ENCODE peak calls at places on chromosome 1, in eight cellular contexts. One of them, this sample, is unnamed.

GRCh38 chr1:111323231-111323630 is 32.6 kb downstream of the CHIA start:
- DNase-seq in pancreas: no peak
- DNase-seq in HCT116: no peak
- DNase-seq in H9: no peak
- DNase-seq in brain microvascular endothelial cell: no peak
- DNase-seq in naive thymus-derived CD4-positive, alpha-beta T cell: no peak
- DNase-seq in cardiac muscle cell: no peak
- DNase-seq in substantia nigra: no peak
- DNase-seq in this sample: no peak

GRCh38 chr1:90045853-90046563 is 51.1 kb downstream of the ZNF326 start:
- DNase-seq in pancreas: no peak
- DNase-seq in HCT116: peak; percentile 8
- DNase-seq in H9: peak; percentile 39
- DNase-seq in brain microvascular endothelial cell: peak; percentile 28
- DNase-seq in naive thymus-derived CD4-positive, alpha-beta T cell: peak; percentile 8
- DNase-seq in cardiac muscle cell: peak; percentile 26
- DNase-seq in substantia nigra: no peak
- DNase-seq in this sample: no peak

GRCh38 chr1:53562256-53562982 is 103.2 kb downstream of the DMRTB1 start:
- DNase-seq in pancreas: no peak
- DNase-seq in HCT116: no peak
- DNase-seq in H9: no peak
- DNase-seq in brain microvascular endothelial cell: no peak
- DNase-seq in naive thymus-derived CD4-positive, alpha-beta T cell: no peak
- DNase-seq in cardiac muscle cell: no peak
- DNase-seq in substantia nigra: no peak
- DNase-seq in this sample: no peak

GRCh38 chr1:85495556-85495955 is 30.6 kb upstream of the DDAH1 start:
- DNase-seq in pancreas: peak; percentile 19
- DNase-seq in HCT116: peak; percentile 19
- DNase-seq in H9: no peak
- DNase-seq in brain microvascular endothelial cell: peak; percentile 55
- DNase-seq in naive thymus-derived CD4-positive, alpha-beta T cell: no peak
- DNase-seq in cardiac muscle cell: no peak
- DNase-seq in substantia nigra: no peak
- DNase-seq in this sample: no peak

GRCh38 chr1:170461362-170461761 is 70.6 kb upstream of the GORAB start:
- DNase-seq in pancreas: no peak
- DNase-seq in HCT116: no peak
- DNase-seq in H9: no peak
- DNase-seq in brain microvascular endothelial cell: no peak
- DNase-seq in naive thymus-derived CD4-positive, alpha-beta T cell: no peak
- DNase-seq in cardiac muscle cell: no peak
- DNase-seq in substantia nigra: no peak
- DNase-seq in this sample: no peak

GRCh38 chr1:182977480-182977879 is 24.5 kb upstream of the SHCBP1L start:
- DNase-seq in pancreas: no peak
- DNase-seq in HCT116: no peak
- DNase-seq in H9: no peak
- DNase-seq in brain microvascular endothelial cell: no peak
- DNase-seq in naive thymus-derived CD4-positive, alpha-beta T cell: no peak
- DNase-seq in cardiac muscle cell: no peak
- DNase-seq in substantia nigra: no peak
- DNase-seq in this sample: no peak

GRCh38 chr1:55483523-55483922 is 268.4 kb upstream of the USP24 start:
- DNase-seq in pancreas: no peak
- DNase-seq in HCT116: no peak
- DNase-seq in H9: peak; percentile 37
- DNase-seq in brain microvascular endothelial cell: no peak
- DNase-seq in naive thymus-derived CD4-positive, alpha-beta T cell: no peak
- DNase-seq in cardiac muscle cell: no peak
- DNase-seq in substantia nigra: no peak
- DNase-seq in this sample: no peak

GRCh38 chr1:19920132-19920710 is 3.2 kb downstream of the PLA2G2E start:
- DNase-seq in pancreas: no peak
- DNase-seq in HCT116: no peak
- DNase-seq in H9: no peak
- DNase-seq in brain microvascular endothelial cell: no peak
- DNase-seq in naive thymus-derived CD4-positive, alpha-beta T cell: no peak
- DNase-seq in cardiac muscle cell: no peak
- DNase-seq in substantia nigra: no peak
- DNase-seq in this sample: no peak

GRCh38 chr1:27122652-27123051 is 32.3 kb downstream of the SLC9A1 start:
- DNase-seq in pancreas: no peak
- DNase-seq in HCT116: no peak
- DNase-seq in H9: no peak
- DNase-seq in brain microvascular endothelial cell: peak; percentile 72
- DNase-seq in naive thymus-derived CD4-positive, alpha-beta T cell: no peak
- DNase-seq in cardiac muscle cell: no peak
- DNase-seq in substantia nigra: peak; percentile 48
- DNase-seq in this sample: peak; percentile 94

GRCh38 chr1:202623075-202623474 is 87.2 kb downstream of the SYT2 start:
- DNase-seq in pancreas: no peak
- DNase-seq in HCT116: no peak
- DNase-seq in H9: no peak
- DNase-seq in brain microvascular endothelial cell: peak; percentile 66
- DNase-seq in naive thymus-derived CD4-positive, alpha-beta T cell: no peak
- DNase-seq in cardiac muscle cell: no peak
- DNase-seq in substantia nigra: no peak
- DNase-seq in this sample: no peak
- H3K27ac ChIP-seq in pancreas: no peak overlapping the region
- H3K27ac ChIP-seq in HCT116: no peak overlapping the region
- H3K27ac ChIP-seq in H9: no peak overlapping the region
- H3K27ac ChIP-seq in brain microvascular endothelial cell: no peak overlapping the region
- H3K27ac ChIP-seq in naive thymus-derived CD4-positive, alpha-beta T cell: no peak overlapping the region
- H3K27ac ChIP-seq in cardiac muscle cell: no peak overlapping the region
- H3K27ac ChIP-seq in substantia nigra: no peak overlapping the region
- H3K27ac ChIP-seq in this sample: no peak overlapping the region

GRCh38 chr1:82388679-82389078 is 587.9 kb downstream of the ADGRL2 start:
- DNase-seq in pancreas: no peak
- DNase-seq in HCT116: no peak
- DNase-seq in H9: no peak
- DNase-seq in brain microvascular endothelial cell: peak; percentile 61
- DNase-seq in naive thymus-derived CD4-positive, alpha-beta T cell: no peak
- DNase-seq in cardiac muscle cell: peak; percentile 71
- DNase-seq in substantia nigra: no peak
- DNase-seq in this sample: no peak
- H3K27ac ChIP-seq in pancreas: no peak overlapping the region
- H3K27ac ChIP-seq in HCT116: no peak overlapping the region
- H3K27ac ChIP-seq in H9: no peak overlapping the region
- H3K27ac ChIP-seq in brain microvascular endothelial cell: no peak overlapping the region
- H3K27ac ChIP-seq in naive thymus-derived CD4-positive, alpha-beta T cell: no peak overlapping the region
- H3K27ac ChIP-seq in cardiac muscle cell: no peak overlapping the region
- H3K27ac ChIP-seq in substantia nigra: no peak overlapping the region
- H3K27ac ChIP-seq in this sample: no peak overlapping the region

GRCh38 chr1:9724706-9725476 is 73.4 kb downstream of the PIK3CD start:
- DNase-seq in pancreas: peak; percentile 45
- DNase-seq in HCT116: peak; percentile 33
- DNase-seq in H9: peak; percentile 89
- DNase-seq in brain microvascular endothelial cell: peak; percentile 21
- DNase-seq in naive thymus-derived CD4-positive, alpha-beta T cell: peak; percentile 71
- DNase-seq in cardiac muscle cell: peak; percentile 69
- DNase-seq in substantia nigra: peak; percentile 19
- DNase-seq in this sample: peak; percentile 65
- H3K27ac ChIP-seq in pancreas: no peak overlapping the region
- H3K27ac ChIP-seq in HCT116: peak overlapping the region; percentile 5
- H3K27ac ChIP-seq in H9: no peak overlapping the region
- H3K27ac ChIP-seq in brain microvascular endothelial cell: no peak overlapping the region
- H3K27ac ChIP-seq in naive thymus-derived CD4-positive, alpha-beta T cell: peak overlapping the region; percentile 51
- H3K27ac ChIP-seq in cardiac muscle cell: no peak overlapping the region
- H3K27ac ChIP-seq in substantia nigra: no peak overlapping the region
- H3K27ac ChIP-seq in this sample: no peak overlapping the region

GRCh38 chr1:207205613-207206009 is 101.6 kb downstream of the C4BPA start:
- DNase-seq in pancreas: no peak
- DNase-seq in HCT116: no peak
- DNase-seq in H9: no peak
- DNase-seq in brain microvascular endothelial cell: no peak
- DNase-seq in naive thymus-derived CD4-positive, alpha-beta T cell: no peak
- DNase-seq in cardiac muscle cell: no peak
- DNase-seq in substantia nigra: no peak
- DNase-seq in this sample: no peak
- H3K27ac ChIP-seq in pancreas: no peak overlapping the region
- H3K27ac ChIP-seq in HCT116: peak overlapping the region; percentile 28
- H3K27ac ChIP-seq in H9: no peak overlapping the region
- H3K27ac ChIP-seq in brain microvascular endothelial cell: peak overlapping the region; percentile 72
- H3K27ac ChIP-seq in naive thymus-derived CD4-positive, alpha-beta T cell: no peak overlapping the region
- H3K27ac ChIP-seq in cardiac muscle cell: no peak overlapping the region
- H3K27ac ChIP-seq in substantia nigra: no peak overlapping the region
- H3K27ac ChIP-seq in this sample: no peak overlapping the region

GRCh38 chr1:179296831-179297377 is 3.3 kb downstream of the SOAT1 start:
- DNase-seq in pancreas: no peak
- DNase-seq in HCT116: no peak
- DNase-seq in H9: no peak
- DNase-seq in brain microvascular endothelial cell: no peak
- DNase-seq in naive thymus-derived CD4-positive, alpha-beta T cell: no peak
- DNase-seq in cardiac muscle cell: no peak
- DNase-seq in substantia nigra: no peak
- DNase-seq in this sample: no peak

GRCh38 chr1:179302076-179302475 is 8.5 kb downstream of the SOAT1 start:
- DNase-seq in pancreas: no peak
- DNase-seq in HCT116: no peak
- DNase-seq in H9: no peak
- DNase-seq in brain microvascular endothelial cell: no peak
- DNase-seq in naive thymus-derived CD4-positive, alpha-beta T cell: no peak
- DNase-seq in cardiac muscle cell: no peak
- DNase-seq in substantia nigra: no peak
- DNase-seq in this sample: no peak

GRCh38 chr1:179303173-179303572 is 9.6 kb downstream of the SOAT1 start:
- DNase-seq in pancreas: no peak
- DNase-seq in HCT116: no peak
- DNase-seq in H9: no peak
- DNase-seq in brain microvascular endothelial cell: no peak
- DNase-seq in naive thymus-derived CD4-positive, alpha-beta T cell: no peak
- DNase-seq in cardiac muscle cell: no peak
- DNase-seq in substantia nigra: no peak
- DNase-seq in this sample: no peak

GRCh38 chr1:179298952-179299351 is 5.4 kb downstream of the SOAT1 start:
- DNase-seq in pancreas: no peak
- DNase-seq in HCT116: no peak
- DNase-seq in H9: no peak
- DNase-seq in brain microvascular endothelial cell: no peak
- DNase-seq in naive thymus-derived CD4-positive, alpha-beta T cell: peak; percentile 80
- DNase-seq in cardiac muscle cell: no peak
- DNase-seq in substantia nigra: no peak
- DNase-seq in this sample: no peak

GRCh38 chr1:179300112-179300511 is 6.5 kb downstream of the SOAT1 start:
- DNase-seq in pancreas: no peak
- DNase-seq in HCT116: no peak
- DNase-seq in H9: no peak
- DNase-seq in brain microvascular endothelial cell: no peak
- DNase-seq in naive thymus-derived CD4-positive, alpha-beta T cell: no peak
- DNase-seq in cardiac muscle cell: no peak
- DNase-seq in substantia nigra: no peak
- DNase-seq in this sample: no peak
- H3K27ac ChIP-seq in pancreas: no peak overlapping the region
- H3K27ac ChIP-seq in HCT116: no peak overlapping the region
- H3K27ac ChIP-seq in H9: no peak overlapping the region
- H3K27ac ChIP-seq in brain microvascular endothelial cell: no peak overlapping the region
- H3K27ac ChIP-seq in naive thymus-derived CD4-positive, alpha-beta T cell: peak overlapping the region; percentile 6
- H3K27ac ChIP-seq in cardiac muscle cell: no peak overlapping the region
- H3K27ac ChIP-seq in substantia nigra: no peak overlapping the region
- H3K27ac ChIP-seq in this sample: no peak overlapping the region

DNA sequence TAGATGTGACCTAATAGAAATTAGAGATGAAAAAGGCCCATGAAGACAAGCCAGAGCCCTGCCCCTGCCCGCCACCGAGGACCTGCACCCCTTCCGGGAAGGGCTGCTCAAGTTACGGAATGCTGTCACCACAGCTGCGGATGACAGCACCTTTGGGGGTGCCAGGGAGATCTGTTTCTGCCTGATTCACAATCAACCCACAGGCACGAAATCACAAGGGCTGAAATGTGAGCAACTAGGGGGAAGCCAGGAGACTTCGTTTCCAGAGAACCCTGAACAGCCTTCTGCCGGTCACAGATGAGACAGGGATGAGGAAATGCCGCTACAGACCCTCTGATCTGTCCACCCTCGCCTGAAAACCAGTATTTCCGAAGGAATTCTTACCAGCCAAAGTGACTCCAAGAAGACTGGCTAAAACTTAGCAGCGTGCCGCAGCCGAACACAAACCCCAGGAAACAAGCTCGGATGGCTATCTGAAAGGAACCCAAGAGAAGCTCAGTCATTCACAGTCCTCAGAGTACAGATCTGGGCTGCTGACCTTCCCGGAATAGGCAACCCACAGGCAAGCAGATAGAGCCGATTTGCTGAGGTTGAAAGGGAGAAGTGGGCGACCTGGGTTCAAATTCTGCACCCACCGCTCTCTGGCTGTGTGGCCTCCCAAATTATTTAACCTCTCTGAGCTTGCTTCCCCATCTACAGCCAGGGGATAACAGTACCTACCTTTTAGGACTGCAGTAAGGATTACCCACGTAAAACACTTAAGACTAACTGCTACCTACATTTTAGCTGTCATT is 1.1 kb downstream of the ICMT start:
- DNase-seq in pancreas: no peak
- DNase-seq in HCT116: no peak
- DNase-seq in H9: no peak
- DNase-seq in brain microvascular endothelial cell: no peak
- DNase-seq in naive thymus-derived CD4-positive, alpha-beta T cell: no peak
- DNase-seq in cardiac muscle cell: no peak
- DNase-seq in substantia nigra: no peak
- DNase-seq in this sample: no peak
- H3K27ac ChIP-seq in pancreas: no peak overlapping the region
- H3K27ac ChIP-seq in HCT116: peak overlapping the region; percentile 67
- H3K27ac ChIP-seq in H9: no peak overlapping the region
- H3K27ac ChIP-seq in brain microvascular endothelial cell: no peak overlapping the region
- H3K27ac ChIP-seq in naive thymus-derived CD4-positive, alpha-beta T cell: peak overlapping the region; percentile 66
- H3K27ac ChIP-seq in cardiac muscle cell: no peak overlapping the region
- H3K27ac ChIP-seq in substantia nigra: no peak overlapping the region
- H3K27ac ChIP-seq in this sample: no peak overlapping the region

GRCh38 chr1:151243683-151244216 is 10.8 kb upstream of the PSMD4 start:
- DNase-seq in pancreas: no peak
- DNase-seq in HCT116: no peak
- DNase-seq in H9: no peak
- DNase-seq in brain microvascular endothelial cell: no peak
- DNase-seq in naive thymus-derived CD4-positive, alpha-beta T cell: no peak
- DNase-seq in cardiac muscle cell: no peak
- DNase-seq in substantia nigra: no peak
- DNase-seq in this sample: no peak
- H3K27ac ChIP-seq in pancreas: no peak overlapping the region
- H3K27ac ChIP-seq in HCT116: no peak overlapping the region
- H3K27ac ChIP-seq in H9: no peak overlapping the region
- H3K27ac ChIP-seq in brain microvascular endothelial cell: no peak overlapping the region
- H3K27ac ChIP-seq in naive thymus-derived CD4-positive, alpha-beta T cell: no peak overlapping the region
- H3K27ac ChIP-seq in cardiac muscle cell: no peak overlapping the region
- H3K27ac ChIP-seq in substantia nigra: no peak overlapping the region
- H3K27ac ChIP-seq in this sample: no peak overlapping the region

GRCh38 chr1:21940492-21940891 is 3.4 kb upstream of the HSPG2 start:
- DNase-seq in pancreas: no peak
- DNase-seq in HCT116: no peak
- DNase-seq in H9: no peak
- DNase-seq in brain microvascular endothelial cell: no peak
- DNase-seq in naive thymus-derived CD4-positive, alpha-beta T cell: no peak
- DNase-seq in cardiac muscle cell: no peak
- DNase-seq in substantia nigra: no peak
- DNase-seq in this sample: no peak
- H3K27ac ChIP-seq in pancreas: no peak overlapping the region
- H3K27ac ChIP-seq in HCT116: no peak overlapping the region
- H3K27ac ChIP-seq in H9: no peak overlapping the region
- H3K27ac ChIP-seq in brain microvascular endothelial cell: no peak overlapping the region
- H3K27ac ChIP-seq in naive thymus-derived CD4-positive, alpha-beta T cell: no peak overlapping the region
- H3K27ac ChIP-seq in cardiac muscle cell: peak overlapping the region; percentile 55
- H3K27ac ChIP-seq in substantia nigra: peak overlapping the region; percentile 68
- H3K27ac ChIP-seq in this sample: peak overlapping the region; percentile 54

This sample was measured in colonic mucosa.